ENCODE peak calls at places on chromosomes 7 and 10, in six cellular contexts. F is stomach, D is A549, Q is transverse colon, U is suprapubic skin, M is upper lobe of left lung. I is an unnamed sample.

GRCh38 chr10:115141254-115141653 is 48.1 kb downstream of the ATRNL1 start:
- DNase-seq in F (no peak), D (peak; percentile 8), Q (no peak), U (no peak), M (no peak), I (no peak)

GRCh38 chr10:14508725-14509124 is 178.0 kb upstream of the FRMD4A start:
- DNase-seq in F (no peak), D (no peak), Q (no peak), U (no peak), M (no peak), I (peak; percentile 73)

GRCh38 chr7:46368871-46369270 is 447.8 kb upstream of the IGFBP3 start:
- DNase-seq in F (no peak), D (no peak), Q (no peak), U (no peak), M (no peak), I (no peak)

GRCh38 chr7:149377386-149377785 is 83.5 kb downstream of the ZNF777 start:
- DNase-seq in F (no peak), D (no peak), Q (no peak), U (no peak), M (no peak), I (no peak)

GRCh38 chr7:87960244-87960643 is 26.2 kb downstream of the ADAM22 start:
- DNase-seq in F (no peak), D (no peak), Q (no peak), U (no peak), M (no peak), I (no peak)

GRCh38 chr7:3157541-3158287 is 114.0 kb upstream of the CARD11 start:
- DNase-seq in F (no peak), D (no peak), Q (no peak), U (no peak), M (no peak), I (no peak)

GRCh38 chr10:78871796-78872195 is 197.0 kb upstream of the ZMIZ1 start:
- DNase-seq in F (no peak), D (no peak), Q (no peak), U (no peak), M (no peak), I (no peak)

GRCh38 chr7:142563470-142563869 is 185.8 kb upstream of the PRSS1 start:
- DNase-seq in F (no peak), D (no peak), Q (no peak), U (no peak), M (no peak), I (no peak)

GRCh38 chr10:86355571-86356038 is 11.0 kb downstream of the GRID1 start:
- DNase-seq in F (no peak), D (no peak), Q (peak; percentile 45), U (no peak), M (peak; percentile 51), I (peak; percentile 62)

GRCh38 chr10:86353506-86354485 is 12.8 kb downstream of the GRID1 start:
- DNase-seq in F (no peak), D (no peak), Q (no peak), U (no peak), M (no peak), I (no peak)

GRCh38 chr10:86356306-86356705 is 10.3 kb downstream of the GRID1 start:
- DNase-seq in F (no peak), D (no peak), Q (no peak), U (no peak), M (no peak), I (no peak)

GRCh38 chr10:86357041-86357440 is 9.6 kb downstream of the GRID1 start:
- DNase-seq in F (no peak), D (no peak), Q (no peak), U (peak; percentile 38), M (no peak), I (no peak)

GRCh38 chr10:86354761-86355540 is 11.6 kb downstream of the GRID1 start:
- DNase-seq in F (no peak), D (no peak), Q (no peak), U (no peak), M (no peak), I (no peak)
- TF ChIP-seq EP300 in F (no peak), D (no peak), Q (no peak), U (no peak), M (no peak), I (no peak)

DNA sequence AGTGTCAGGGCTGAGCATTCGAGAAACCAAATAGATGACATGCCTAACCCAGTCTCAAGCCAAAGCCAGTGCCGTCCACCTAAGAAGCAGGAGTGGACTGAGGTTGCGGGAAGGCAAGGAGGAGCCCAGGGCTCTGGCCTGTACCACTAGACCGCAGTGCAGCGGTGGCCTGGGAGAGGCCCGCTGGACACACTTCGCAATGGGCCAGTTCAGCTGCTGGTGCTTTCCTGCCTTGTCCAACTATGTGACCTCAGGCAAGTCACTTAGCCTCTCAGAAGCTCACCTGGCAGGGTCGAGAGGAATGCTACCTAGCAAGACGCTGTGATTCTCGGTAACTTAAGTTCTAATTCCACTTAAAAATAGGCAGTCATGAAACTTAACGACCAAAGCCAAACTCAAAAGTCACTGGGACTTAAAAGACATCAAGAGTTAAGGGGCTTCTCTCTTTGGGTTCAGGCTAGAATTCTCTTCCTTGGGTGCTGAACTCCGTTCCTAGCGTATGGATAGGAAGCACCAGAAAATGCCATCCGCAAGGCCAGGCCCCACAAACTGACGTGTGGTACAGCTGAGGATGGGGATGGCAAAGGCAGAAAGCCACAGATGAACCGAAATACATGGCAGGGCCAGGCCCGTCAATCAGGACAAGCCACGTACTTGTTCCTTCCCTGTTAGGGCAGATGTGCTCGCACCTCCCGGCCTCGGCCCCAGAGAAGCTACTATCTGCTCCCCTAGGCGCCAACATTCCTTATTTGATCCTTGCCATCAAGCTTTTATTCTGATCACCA is 34.2 kb downstream of the CTBP2 start:
- DNase-seq in F (no peak), D (no peak), Q (no peak), U (no peak), M (no peak), I (no peak)
- H3K4me1 ChIP-seq in F (peaks cover 44% of the 10 kb centered on the region), D (peaks cover 64% of the 10 kb centered on the region), Q (peaks cover 26% of the 10 kb centered on the region), U (peaks cover 42% of the 10 kb centered on the region), M (peaks cover 51% of the 10 kb centered on the region), I (peaks cover 23% of the 10 kb centered on the region)

GRCh38 chr7:36205844-36206243 is 52.8 kb downstream of the EEPD1 start:
- DNase-seq in F (no peak), D (no peak), Q (peak; percentile 55), U (no peak), M (no peak), I (no peak)

GRCh38 chr7:36209814-36210183 is 56.7 kb downstream of the EEPD1 start:
- DNase-seq in F (no peak), D (no peak), Q (no peak), U (no peak), M (no peak), I (no peak)

GRCh38 chr7:36208406-36208805 is 55.4 kb downstream of the EEPD1 start:
- DNase-seq in F (no peak), D (no peak), Q (no peak), U (no peak), M (no peak), I (no peak)

GRCh38 chr7:36208997-36209813 is 56.2 kb downstream of the EEPD1 start:
- DNase-seq in F (no peak), D (peak; percentile 22), Q (no peak), U (no peak), M (no peak), I (no peak)

DNA sequence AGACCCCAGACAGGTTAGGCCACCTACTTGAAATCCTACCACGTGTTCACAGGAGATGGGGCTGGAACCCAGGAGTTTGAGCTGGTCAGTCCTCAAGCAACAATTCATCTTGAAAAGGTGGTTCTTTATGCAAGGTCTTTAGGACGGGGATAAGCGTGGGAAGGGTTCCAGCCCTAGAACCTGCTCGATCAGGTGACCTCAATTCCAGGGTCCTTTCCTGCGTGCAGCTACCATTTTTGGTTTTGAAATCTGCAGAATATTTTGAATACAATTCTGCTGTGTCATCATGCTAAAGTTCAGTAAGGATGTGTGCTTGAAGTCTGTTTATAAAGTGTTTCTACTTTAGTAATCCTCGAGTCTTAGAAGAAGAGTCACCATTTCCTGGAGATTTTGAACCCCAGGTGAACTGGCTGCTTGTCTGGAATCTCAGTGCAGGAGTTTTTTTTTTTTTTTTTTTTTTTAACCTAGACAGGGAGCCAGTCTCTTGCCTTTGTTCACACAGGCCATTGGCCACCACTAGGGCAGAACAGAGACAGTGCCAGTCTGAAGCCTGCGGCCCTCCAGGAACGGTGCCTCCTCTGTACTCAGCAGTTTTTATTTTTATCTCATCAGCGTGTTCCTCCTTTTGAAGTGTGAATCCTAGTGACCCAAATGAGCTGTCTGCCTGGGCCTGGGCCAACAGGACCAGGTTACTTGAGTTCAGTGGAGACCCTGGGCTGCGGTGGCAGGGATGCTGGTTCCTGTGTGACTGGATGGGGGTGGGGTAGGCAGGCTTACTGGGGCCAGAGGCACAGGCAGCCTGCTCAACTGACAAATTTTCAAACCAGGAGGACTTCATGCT is 54.6 kb downstream of the EEPD1 start:
- DNase-seq in F (peak; percentile 36), D (peak; percentile 90), Q (peak; percentile 54), U (no peak), M (peak; percentile 64), I (peak; percentile 30)
- TF ChIP-seq EP300 in F (no peak), D (peak; percentile 57), Q (no peak), U (peak; percentile 32), M (no peak), I (no peak)

GRCh38 chr10:125152646-125153368 is 7.6 kb downstream of the CTBP2 start:
- DNase-seq in F (peak; percentile 72), D (no peak), Q (peak; percentile 74), U (no peak), M (peak; percentile 88), I (no peak)
- H3K4me1 ChIP-seq in F (peaks cover 89% of the 10 kb centered on the region), D (peaks cover 75% of the 10 kb centered on the region), Q (peaks cover 47% of the 10 kb centered on the region), U (peaks cover 88% of the 10 kb centered on the region), M (peaks cover 96% of the 10 kb centered on the region), I (peaks cover 3% of the 10 kb centered on the region)

DNA sequence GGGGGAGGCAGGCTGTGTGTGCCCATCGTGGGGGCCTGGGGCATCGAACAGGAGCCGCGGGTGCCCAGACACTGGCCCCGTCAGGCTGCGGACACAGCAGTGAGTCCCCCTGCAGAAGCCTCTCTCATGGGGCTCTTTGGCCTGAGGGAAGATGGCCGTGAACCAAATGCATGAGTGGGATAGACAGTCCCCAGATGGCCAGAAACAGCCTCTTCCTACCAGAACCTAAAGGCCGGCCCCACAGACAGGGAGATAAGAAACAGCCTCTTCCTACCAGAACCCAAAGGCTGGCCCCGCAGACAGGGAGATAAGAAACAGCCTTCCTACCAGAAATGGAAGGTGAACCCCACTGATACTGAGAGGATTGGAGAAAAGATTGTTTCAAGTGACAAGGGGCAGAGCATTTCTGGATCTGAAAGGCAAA is 16.6 kb downstream of the IDI2 start:
- DNase-seq in F (no peak), D (no peak), Q (no peak), U (no peak), M (no peak), I (no peak)
- TF ChIP-seq EP300 in F (no peak), D (no peak), Q (no peak), U (no peak), M (no peak), I (no peak)

GRCh38 chr7:105354383-105354782 is 34.3 kb downstream of the SRPK2 start:
- DNase-seq in F (no peak), D (no peak), Q (no peak), U (no peak), M (no peak), I (no peak)
- H3K4me1 ChIP-seq in F (peaks cover 34% of the 10 kb centered on the region), D (peaks cover 29% of the 10 kb centered on the region), Q (peaks cover 24% of the 10 kb centered on the region), U (peaks cover 37% of the 10 kb centered on the region), M (peaks cover 32% of the 10 kb centered on the region), I (no peaks in the 10 kb centered on the region)